ENCODE peak calls at places on chromosomes 12 and 14, in six cellular contexts. S is GM12878, R is SK-N-SH, H is Panc1, P is K562, N is HepG2. B is an unnamed sample.

GRCh38 chr14:20118795-20119194 is 8.3 kb downstream of the OR4K17 start:
- DNase-seq in H (no peak), P (no peak), N (no peak), R (no peak), S (no peak), B (no peak)

GRCh38 chr14:22752422-22752821 is 14.1 kb upstream of the OXA1L start:
- DNase-seq in P (no peak), S (no peak), H (no peak), N (peak), R (no peak), B (no peak)

GRCh38 chr14:104462651-104463630 is 116.6 kb upstream of the C14orf180 start:
- DNase-seq in S (no peak), H (no peak), N (no peak), P (no peak), R (no peak), B (no peak)

GRCh38 chr12:131438874-131439273 is 272.0 kb upstream of the SFSWAP start:
- DNase-seq in H (no peak), N (peak), P (no peak), S (no peak), R (no peak), B (no peak)

GRCh38 chr14:34340226-34340625 is 121.8 kb downstream of the SPTSSA start:
- DNase-seq in N (no peak), H (no peak), P (no peak), R (no peak), S (no peak), B (no peak)

GRCh38 chr12:29741342-29742241 is 42.1 kb downstream of the TMTC1 start:
- DNase-seq in R (no peak), S (no peak), N (no peak), P (no peak), H (no peak), B (no peak)

GRCh38 chr12:47214771-47215170 is 135.0 kb upstream of the AMIGO2 start:
- DNase-seq in N (no peak), S (no peak), R (no peak), H (no peak), P (no peak), B (no peak)

GRCh38 chr12:103632554-103633216 is 45.6 kb downstream of the STAB2 start:
- DNase-seq in N (peak), H (peak), S (peak), R (peak), P (peak), B (peak)

GRCh38 chr12:62435337-62436163 is 31.1 kb upstream of the MON2 start:
- DNase-seq in N (peak), H (peak), R (peak), S (no peak), P (no peak), B (no peak)

GRCh38 chr14:100428727-100429126 is 105.6 kb downstream of the SLC25A47 start:
- DNase-seq in P (no peak), N (no peak), H (no peak), S (no peak), R (no peak), B (no peak)

GRCh38 chr12:38162013-38162412 is 154.6 kb upstream of the ALG10B start:
- DNase-seq in S (no peak), R (no peak), N (no peak), P (no peak), H (no peak), B (no peak)

GRCh38 chr12:71639341-71639760 is 24.3 kb downstream of the ZFC3H1 start:
- DNase-seq in R (peak), N (peak), P (no peak), H (no peak), S (no peak), B (no peak)

GRCh38 chr12:47442310-47442709 is 263.5 kb downstream of the RPAP3 start:
- DNase-seq in P (no peak), N (no peak), R (no peak), S (no peak), H (no peak), B (no peak)

GRCh38 chr14:45258805-45259204 is 5.8 kb upstream of the MIS18BP1 start:
- DNase-seq in H (no peak), N (no peak), S (no peak), P (no peak), R (no peak), B (no peak)

GRCh38 chr12:25653487-25654175 is 100.5 kb upstream of the LMNTD1 start:
- DNase-seq in P (no peak), H (no peak), R (peak), S (no peak), N (no peak), B (no peak)

GRCh38 chr12:80756875-80757274 is 40.2 kb downstream of the MYF5 start:
- DNase-seq in N (no peak), H (no peak), P (no peak), S (no peak), R (no peak), B (no peak)
- TF ChIP-seq SIN3A in N (no peak), H (no peak), P (no peak), S (no peak), R (no peak), B (no peak)

GRCh38 chr14:92513204-92513965 is at the start of gene RIN3:
- DNase-seq in H (no peak), R (peak), S (no peak), N (peak), P (no peak), B (no peak)

GRCh38 chr14:92512807-92513203 is 776 bp upstream of the RIN3 start:
- DNase-seq in R (no peak), N (no peak), S (no peak), H (no peak), P (no peak), B (no peak)

GRCh38 chr14:92515510-92516343 is 2.1 kb downstream of the RIN3 start:
- DNase-seq in S (no peak), P (no peak), H (no peak), R (no peak), N (no peak), B (no peak)

GRCh38 chr14:92514844-92515509 is 1.4 kb downstream of the RIN3 start:
- DNase-seq in P (no peak), H (no peak), R (no peak), S (no peak), N (no peak), B (no peak)

GRCh38 chr14:92513966-92514843 is 624 bp downstream of the RIN3 start:
- DNase-seq in R (no peak), S (no peak), H (no peak), N (peak), P (no peak), B (no peak)
- TF ChIP-seq SIN3A in R (no peak), S (no peak), H (no peak), N (no peak), P (no peak), B (no peak)

DNA sequence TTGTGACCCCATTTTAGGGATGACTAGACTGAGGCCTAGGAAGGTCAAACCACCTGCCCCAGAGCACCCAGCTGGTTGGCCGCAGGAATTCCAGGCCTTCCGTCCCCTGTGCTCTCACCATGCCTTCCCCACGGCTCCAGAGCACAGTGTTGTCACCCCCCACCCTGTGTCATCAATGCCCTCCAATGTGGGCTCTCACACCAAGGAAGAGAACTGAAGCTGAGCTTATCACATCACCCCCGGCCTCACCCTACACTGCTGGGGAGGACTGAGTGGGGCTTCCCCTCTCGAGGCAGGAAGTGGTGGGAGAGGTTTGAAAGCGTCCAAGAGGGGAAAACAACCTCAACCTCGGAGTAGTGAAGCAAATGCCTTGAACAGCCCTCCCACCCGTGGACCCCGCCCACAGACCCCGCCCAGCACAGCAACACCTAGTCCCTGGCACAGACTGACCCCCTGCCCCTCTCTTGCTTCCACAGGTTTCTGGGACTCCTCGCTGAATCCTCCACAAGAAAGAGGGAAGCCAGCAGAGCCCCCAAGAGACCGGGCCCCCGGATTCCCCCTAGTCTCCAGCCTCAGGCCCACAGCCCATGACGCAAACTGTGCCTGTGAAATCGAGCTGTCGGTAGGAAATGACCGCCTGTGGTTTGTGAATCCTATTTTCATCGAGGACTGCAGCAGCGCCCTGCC is 97.2 kb downstream of the LGMN start:
- DNase-seq in R (no peak), N (no peak), H (no peak), P (no peak), S (peak), B (no peak)
- TF ChIP-seq SIN3A in R (no peak), N (no peak), H (no peak), P (no peak), S (peak), B (no peak)

GRCh38 chr12:466039-466438 is 6.3 kb downstream of the B4GALNT3 start:
- DNase-seq in S (no peak), N (no peak), H (no peak), P (no peak), R (no peak), B (no peak)
- TF ChIP-seq SIN3A in S (no peak), N (no peak), H (no peak), P (no peak), R (no peak), B (no peak)